ENCODE peak calls at places on chromosomes 5 and 9, in nine cellular contexts. One of them, this sample, is unnamed.

GRCh38 chr5:171965740-171966139 is 40.7 kb downstream of the FBXW11 start:
- DNase-seq in spleen: no peak
- DNase-seq in activated T-cell treated with anti-CD3 and anti-CD28 coated beads for 1 hour: no peak
- DNase-seq in activated CD4-positive, alpha-beta T cell treated with anti-CD3 and anti-CD28 coated beads, Interleukin-2, amount 50 U/mL, for 1 hour: no peak
- DNase-seq in caudate nucleus: no peak
- DNase-seq in EH: no peak
- DNase-seq in transverse colon: no peak
- DNase-seq in occipital lobe: no peak
- DNase-seq in left kidney: no peak
- DNase-seq in this sample: no peak

GRCh38 chr5:41369799-41370198 is 140.6 kb downstream of the PLCXD3 start:
- DNase-seq in spleen: no peak
- DNase-seq in activated CD4-positive, alpha-beta T cell treated with anti-CD3 and anti-CD28 coated beads, Interleukin-2, amount 50 U/mL, for 1 hour: no peak
- DNase-seq in transverse colon: no peak
- DNase-seq in activated T-cell treated with anti-CD3 and anti-CD28 coated beads for 1 hour: no peak
- DNase-seq in caudate nucleus: no peak
- DNase-seq in left kidney: no peak
- DNase-seq in occipital lobe: no peak
- DNase-seq in EH: no peak
- DNase-seq in this sample: no peak

GRCh38 chr5:96070625-96071246 is 109.1 kb upstream of the ELL2 start:
- DNase-seq in EH: no peak
- DNase-seq in caudate nucleus: no peak
- DNase-seq in activated T-cell treated with anti-CD3 and anti-CD28 coated beads for 1 hour: no peak
- DNase-seq in left kidney: no peak
- DNase-seq in occipital lobe: no peak
- DNase-seq in spleen: no peak
- DNase-seq in activated CD4-positive, alpha-beta T cell treated with anti-CD3 and anti-CD28 coated beads, Interleukin-2, amount 50 U/mL, for 1 hour: no peak
- DNase-seq in transverse colon: no peak
- DNase-seq in this sample: no peak

GRCh38 chr5:87385794-87386193 is 26.9 kb downstream of the CCNH start:
- DNase-seq in transverse colon: no peak
- DNase-seq in left kidney: no peak
- DNase-seq in activated T-cell treated with anti-CD3 and anti-CD28 coated beads for 1 hour: no peak
- DNase-seq in EH: no peak
- DNase-seq in activated CD4-positive, alpha-beta T cell treated with anti-CD3 and anti-CD28 coated beads, Interleukin-2, amount 50 U/mL, for 1 hour: no peak
- DNase-seq in spleen: no peak
- DNase-seq in occipital lobe: no peak
- DNase-seq in caudate nucleus: no peak
- DNase-seq in this sample: no peak

GRCh38 chr5:80825780-80826460 is 134.2 kb upstream of the RASGRF2 start:
- DNase-seq in activated T-cell treated with anti-CD3 and anti-CD28 coated beads for 1 hour: no peak
- DNase-seq in spleen: no peak
- DNase-seq in transverse colon: no peak
- DNase-seq in left kidney: no peak
- DNase-seq in caudate nucleus: no peak
- DNase-seq in activated CD4-positive, alpha-beta T cell treated with anti-CD3 and anti-CD28 coated beads, Interleukin-2, amount 50 U/mL, for 1 hour: no peak
- DNase-seq in occipital lobe: no peak
- DNase-seq in EH: peak; percentile 18
- DNase-seq in this sample: no peak

GRCh38 chr5:111063709-111064322 is 7.7 kb upstream of the TSLP start:
- DNase-seq in transverse colon: no peak
- DNase-seq in caudate nucleus: no peak
- DNase-seq in EH: peak; percentile 7
- DNase-seq in occipital lobe: no peak
- DNase-seq in activated T-cell treated with anti-CD3 and anti-CD28 coated beads for 1 hour: no peak
- DNase-seq in activated CD4-positive, alpha-beta T cell treated with anti-CD3 and anti-CD28 coated beads, Interleukin-2, amount 50 U/mL, for 1 hour: no peak
- DNase-seq in spleen: no peak
- DNase-seq in left kidney: peak; percentile 30
- DNase-seq in this sample: no peak

GRCh38 chr5:153513171-153513570 is 22.7 kb downstream of the GRIA1 start:
- DNase-seq in transverse colon: no peak
- DNase-seq in left kidney: no peak
- DNase-seq in occipital lobe: peak; percentile 68
- DNase-seq in activated T-cell treated with anti-CD3 and anti-CD28 coated beads for 1 hour: no peak
- DNase-seq in activated CD4-positive, alpha-beta T cell treated with anti-CD3 and anti-CD28 coated beads, Interleukin-2, amount 50 U/mL, for 1 hour: no peak
- DNase-seq in spleen: no peak
- DNase-seq in caudate nucleus: no peak
- DNase-seq in EH: peak; percentile 74
- DNase-seq in this sample: no peak

GRCh38 chr5:113038714-113039113 is 62.1 kb downstream of the DCP2 start:
- DNase-seq in caudate nucleus: no peak
- DNase-seq in left kidney: no peak
- DNase-seq in activated CD4-positive, alpha-beta T cell treated with anti-CD3 and anti-CD28 coated beads, Interleukin-2, amount 50 U/mL, for 1 hour: no peak
- DNase-seq in occipital lobe: no peak
- DNase-seq in activated T-cell treated with anti-CD3 and anti-CD28 coated beads for 1 hour: no peak
- DNase-seq in EH: peak; percentile 69
- DNase-seq in spleen: no peak
- DNase-seq in transverse colon: no peak
- DNase-seq in this sample: no peak

GRCh38 chr5:81233080-81233634 is at the start of gene CKMT2:
- DNase-seq in transverse colon: peak; percentile 57
- DNase-seq in occipital lobe: peak; percentile 24
- DNase-seq in EH: peak; percentile 15
- DNase-seq in spleen: peak; percentile 83
- DNase-seq in activated CD4-positive, alpha-beta T cell treated with anti-CD3 and anti-CD28 coated beads, Interleukin-2, amount 50 U/mL, for 1 hour: no peak
- DNase-seq in caudate nucleus: no peak
- DNase-seq in activated T-cell treated with anti-CD3 and anti-CD28 coated beads for 1 hour: no peak
- DNase-seq in left kidney: peak; percentile 90
- DNase-seq in this sample: peak; percentile 51

GRCh38 chr5:122982376-122982775 is 54.1 kb downstream of the PPIC start:
- DNase-seq in EH: no peak
- DNase-seq in caudate nucleus: no peak
- DNase-seq in transverse colon: no peak
- DNase-seq in occipital lobe: no peak
- DNase-seq in left kidney: no peak
- DNase-seq in spleen: no peak
- DNase-seq in activated CD4-positive, alpha-beta T cell treated with anti-CD3 and anti-CD28 coated beads, Interleukin-2, amount 50 U/mL, for 1 hour: no peak
- DNase-seq in activated T-cell treated with anti-CD3 and anti-CD28 coated beads for 1 hour: no peak
- DNase-seq in this sample: no peak

GRCh38 chr5:108521841-108522506 is 140.1 kb upstream of the FBXL17 start:
- DNase-seq in transverse colon: no peak
- DNase-seq in activated T-cell treated with anti-CD3 and anti-CD28 coated beads for 1 hour: no peak
- DNase-seq in spleen: no peak
- DNase-seq in activated CD4-positive, alpha-beta T cell treated with anti-CD3 and anti-CD28 coated beads, Interleukin-2, amount 50 U/mL, for 1 hour: no peak
- DNase-seq in occipital lobe: no peak
- DNase-seq in caudate nucleus: no peak
- DNase-seq in EH: peak; percentile 65
- DNase-seq in left kidney: peak; percentile 81
- DNase-seq in this sample: no peak

GRCh38 chr5:45411971-45412612 is 284.1 kb downstream of the HCN1 start:
- DNase-seq in activated CD4-positive, alpha-beta T cell treated with anti-CD3 and anti-CD28 coated beads, Interleukin-2, amount 50 U/mL, for 1 hour: no peak
- DNase-seq in transverse colon: no peak
- DNase-seq in EH: no peak
- DNase-seq in left kidney: no peak
- DNase-seq in occipital lobe: no peak
- DNase-seq in activated T-cell treated with anti-CD3 and anti-CD28 coated beads for 1 hour: no peak
- DNase-seq in spleen: no peak
- DNase-seq in caudate nucleus: no peak
- DNase-seq in this sample: no peak

GRCh38 chr9:132026932-132027585 is 52.6 kb downstream of the MED27 start:
- DNase-seq in caudate nucleus: no peak
- DNase-seq in activated CD4-positive, alpha-beta T cell treated with anti-CD3 and anti-CD28 coated beads, Interleukin-2, amount 50 U/mL, for 1 hour: no peak
- DNase-seq in occipital lobe: no peak
- DNase-seq in EH: peak; percentile 92
- DNase-seq in activated T-cell treated with anti-CD3 and anti-CD28 coated beads for 1 hour: no peak
- DNase-seq in left kidney: no peak
- DNase-seq in spleen: no peak
- DNase-seq in transverse colon: no peak
- DNase-seq in this sample: no peak

GRCh38 chr5:68260455-68260854 is 44.9 kb downstream of the PIK3R1 start:
- DNase-seq in occipital lobe: no peak
- DNase-seq in left kidney: no peak
- DNase-seq in transverse colon: no peak
- DNase-seq in EH: no peak
- DNase-seq in activated T-cell treated with anti-CD3 and anti-CD28 coated beads for 1 hour: no peak
- DNase-seq in activated CD4-positive, alpha-beta T cell treated with anti-CD3 and anti-CD28 coated beads, Interleukin-2, amount 50 U/mL, for 1 hour: no peak
- DNase-seq in spleen: no peak
- DNase-seq in caudate nucleus: no peak
- DNase-seq in this sample: no peak

GRCh38 chr9:91075279-91075678 is 273.7 kb downstream of the SYK start:
- DNase-seq in activated CD4-positive, alpha-beta T cell treated with anti-CD3 and anti-CD28 coated beads, Interleukin-2, amount 50 U/mL, for 1 hour: no peak
- DNase-seq in left kidney: no peak
- DNase-seq in occipital lobe: no peak
- DNase-seq in caudate nucleus: no peak
- DNase-seq in EH: peak; percentile 43
- DNase-seq in activated T-cell treated with anti-CD3 and anti-CD28 coated beads for 1 hour: no peak
- DNase-seq in transverse colon: no peak
- DNase-seq in spleen: no peak
- DNase-seq in this sample: no peak

GRCh38 chr9:91714020-91714721 is 235.9 kb downstream of the ROR2 start:
- DNase-seq in activated CD4-positive, alpha-beta T cell treated with anti-CD3 and anti-CD28 coated beads, Interleukin-2, amount 50 U/mL, for 1 hour: no peak
- DNase-seq in left kidney: peak; percentile 84
- DNase-seq in caudate nucleus: no peak
- DNase-seq in activated T-cell treated with anti-CD3 and anti-CD28 coated beads for 1 hour: no peak
- DNase-seq in EH: peak; percentile 11
- DNase-seq in spleen: peak; percentile 87
- DNase-seq in occipital lobe: peak; percentile 13
- DNase-seq in transverse colon: peak; percentile 78
- DNase-seq in this sample: no peak

GRCh38 chr5:4941957-4942830 is 197.9 kb upstream of the ADAMTS16 start:
- DNase-seq in transverse colon: no peak
- DNase-seq in EH: no peak
- DNase-seq in caudate nucleus: no peak
- DNase-seq in activated T-cell treated with anti-CD3 and anti-CD28 coated beads for 1 hour: no peak
- DNase-seq in occipital lobe: no peak
- DNase-seq in spleen: no peak
- DNase-seq in left kidney: peak; percentile 29
- DNase-seq in activated CD4-positive, alpha-beta T cell treated with anti-CD3 and anti-CD28 coated beads, Interleukin-2, amount 50 U/mL, for 1 hour: no peak
- DNase-seq in this sample: no peak

GRCh38 chr5:69331528-69332445 is 814 bp downstream of the CCDC125 start:
- DNase-seq in transverse colon: peak; percentile 57
- DNase-seq in EH: no peak
- DNase-seq in activated T-cell treated with anti-CD3 and anti-CD28 coated beads for 1 hour: no peak
- DNase-seq in activated CD4-positive, alpha-beta T cell treated with anti-CD3 and anti-CD28 coated beads, Interleukin-2, amount 50 U/mL, for 1 hour: no peak
- DNase-seq in occipital lobe: no peak
- DNase-seq in left kidney: peak; percentile 21
- DNase-seq in spleen: no peak
- DNase-seq in caudate nucleus: no peak
- DNase-seq in this sample: no peak

GRCh38 chr5:5364932-5365331 is 57.5 kb upstream of the ICE1 start:
- DNase-seq in left kidney: no peak
- DNase-seq in EH: no peak
- DNase-seq in spleen: no peak
- DNase-seq in activated T-cell treated with anti-CD3 and anti-CD28 coated beads for 1 hour: no peak
- DNase-seq in caudate nucleus: no peak
- DNase-seq in activated CD4-positive, alpha-beta T cell treated with anti-CD3 and anti-CD28 coated beads, Interleukin-2, amount 50 U/mL, for 1 hour: no peak
- DNase-seq in occipital lobe: no peak
- DNase-seq in transverse colon: no peak
- DNase-seq in this sample: no peak

GRCh38 chr9:118640836-118641557 is 728.2 kb downstream of the BRINP1 start:
- DNase-seq in spleen: no peak
- DNase-seq in transverse colon: no peak
- DNase-seq in EH: no peak
- DNase-seq in caudate nucleus: no peak
- DNase-seq in occipital lobe: no peak
- DNase-seq in activated T-cell treated with anti-CD3 and anti-CD28 coated beads for 1 hour: no peak
- DNase-seq in activated CD4-positive, alpha-beta T cell treated with anti-CD3 and anti-CD28 coated beads, Interleukin-2, amount 50 U/mL, for 1 hour: no peak
- DNase-seq in left kidney: no peak
- DNase-seq in this sample: no peak

GRCh38 chr9:124238546-124239140 is 19.1 kb upstream of the NEK6 start:
- DNase-seq in activated T-cell treated with anti-CD3 and anti-CD28 coated beads for 1 hour: no peak
- DNase-seq in spleen: no peak
- DNase-seq in occipital lobe: no peak
- DNase-seq in transverse colon: no peak
- DNase-seq in left kidney: no peak
- DNase-seq in caudate nucleus: no peak
- DNase-seq in EH: no peak
- DNase-seq in activated CD4-positive, alpha-beta T cell treated with anti-CD3 and anti-CD28 coated beads, Interleukin-2, amount 50 U/mL, for 1 hour: no peak
- DNase-seq in this sample: no peak

GRCh38 chr9:12973702-12974101 is 198.9 kb downstream of the LURAP1L start:
- DNase-seq in activated T-cell treated with anti-CD3 and anti-CD28 coated beads for 1 hour: no peak
- DNase-seq in activated CD4-positive, alpha-beta T cell treated with anti-CD3 and anti-CD28 coated beads, Interleukin-2, amount 50 U/mL, for 1 hour: no peak
- DNase-seq in spleen: no peak
- DNase-seq in caudate nucleus: no peak
- DNase-seq in occipital lobe: no peak
- DNase-seq in EH: no peak
- DNase-seq in left kidney: no peak
- DNase-seq in transverse colon: no peak
- DNase-seq in this sample: no peak

GRCh38 chr9:68844623-68845612 is 139.9 kb downstream of the PIP5K1B start:
- DNase-seq in transverse colon: peak; percentile 51
- DNase-seq in left kidney: peak; percentile 71
- DNase-seq in caudate nucleus: no peak
- DNase-seq in occipital lobe: no peak
- DNase-seq in activated CD4-positive, alpha-beta T cell treated with anti-CD3 and anti-CD28 coated beads, Interleukin-2, amount 50 U/mL, for 1 hour: no peak
- DNase-seq in activated T-cell treated with anti-CD3 and anti-CD28 coated beads for 1 hour: no peak
- DNase-seq in EH: peak; percentile 26
- DNase-seq in spleen: no peak
- DNase-seq in this sample: peak; percentile 44

GRCh38 chr5:68534131-68534940 is 318.8 kb downstream of the PIK3R1 start:
- DNase-seq in EH: peak; percentile 61
- DNase-seq in caudate nucleus: no peak
- DNase-seq in left kidney: peak; percentile 52
- DNase-seq in activated CD4-positive, alpha-beta T cell treated with anti-CD3 and anti-CD28 coated beads, Interleukin-2, amount 50 U/mL, for 1 hour: no peak
- DNase-seq in activated T-cell treated with anti-CD3 and anti-CD28 coated beads for 1 hour: no peak
- DNase-seq in occipital lobe: peak; percentile 78
- DNase-seq in transverse colon: peak; percentile 10
- DNase-seq in spleen: no peak
- DNase-seq in this sample: no peak

GRCh38 chr5:37696190-37697021 is 143.4 kb downstream of the GDNF start:
- DNase-seq in left kidney: no peak
- DNase-seq in activated T-cell treated with anti-CD3 and anti-CD28 coated beads for 1 hour: no peak
- DNase-seq in transverse colon: no peak
- DNase-seq in caudate nucleus: no peak
- DNase-seq in EH: peak; percentile 58
- DNase-seq in spleen: no peak
- DNase-seq in activated CD4-positive, alpha-beta T cell treated with anti-CD3 and anti-CD28 coated beads, Interleukin-2, amount 50 U/mL, for 1 hour: no peak
- DNase-seq in occipital lobe: no peak
- DNase-seq in this sample: no peak

GRCh38 chr9:136107155-136107952 is 11.3 kb downstream of the TMEM250 start:
- DNase-seq in transverse colon: peak; percentile 82
- DNase-seq in left kidney: no peak
- DNase-seq in activated T-cell treated with anti-CD3 and anti-CD28 coated beads for 1 hour: no peak
- DNase-seq in activated CD4-positive, alpha-beta T cell treated with anti-CD3 and anti-CD28 coated beads, Interleukin-2, amount 50 U/mL, for 1 hour: peak; percentile 23
- DNase-seq in EH: no peak
- DNase-seq in occipital lobe: no peak
- DNase-seq in spleen: peak; percentile 92
- DNase-seq in caudate nucleus: no peak
- DNase-seq in this sample: no peak

GRCh38 chr9:15570769-15571168 is 17.9 kb downstream of the CCDC171 start:
- DNase-seq in occipital lobe: no peak
- DNase-seq in activated CD4-positive, alpha-beta T cell treated with anti-CD3 and anti-CD28 coated beads, Interleukin-2, amount 50 U/mL, for 1 hour: no peak
- DNase-seq in EH: no peak
- DNase-seq in activated T-cell treated with anti-CD3 and anti-CD28 coated beads for 1 hour: no peak
- DNase-seq in transverse colon: no peak
- DNase-seq in caudate nucleus: no peak
- DNase-seq in spleen: no peak
- DNase-seq in left kidney: no peak
- DNase-seq in this sample: no peak

GRCh38 chr9:21336467-21336866 is 1.3 kb upstream of the KLHL9 start:
- DNase-seq in transverse colon: no peak
- DNase-seq in spleen: no peak
- DNase-seq in activated CD4-positive, alpha-beta T cell treated with anti-CD3 and anti-CD28 coated beads, Interleukin-2, amount 50 U/mL, for 1 hour: no peak
- DNase-seq in caudate nucleus: no peak
- DNase-seq in activated T-cell treated with anti-CD3 and anti-CD28 coated beads for 1 hour: no peak
- DNase-seq in left kidney: no peak
- DNase-seq in occipital lobe: no peak
- DNase-seq in EH: no peak
- DNase-seq in this sample: no peak

GRCh38 chr5:179375966-179376365 is 30.7 kb upstream of the ADAMTS2 start:
- DNase-seq in left kidney: no peak
- DNase-seq in activated T-cell treated with anti-CD3 and anti-CD28 coated beads for 1 hour: no peak
- DNase-seq in transverse colon: no peak
- DNase-seq in caudate nucleus: no peak
- DNase-seq in activated CD4-positive, alpha-beta T cell treated with anti-CD3 and anti-CD28 coated beads, Interleukin-2, amount 50 U/mL, for 1 hour: no peak
- DNase-seq in occipital lobe: no peak
- DNase-seq in spleen: no peak
- DNase-seq in EH: no peak
- DNase-seq in this sample: no peak

GRCh38 chr9:134459573-134459972 is 133.3 kb downstream of the RXRA start:
- DNase-seq in EH: no peak
- DNase-seq in left kidney: no peak
- DNase-seq in caudate nucleus: no peak
- DNase-seq in activated T-cell treated with anti-CD3 and anti-CD28 coated beads for 1 hour: no peak
- DNase-seq in occipital lobe: no peak
- DNase-seq in activated CD4-positive, alpha-beta T cell treated with anti-CD3 and anti-CD28 coated beads, Interleukin-2, amount 50 U/mL, for 1 hour: no peak
- DNase-seq in transverse colon: no peak
- DNase-seq in spleen: no peak
- DNase-seq in this sample: no peak

GRCh38 chr9:107638922-107639321 is 149.4 kb upstream of the KLF4 start:
- DNase-seq in activated CD4-positive, alpha-beta T cell treated with anti-CD3 and anti-CD28 coated beads, Interleukin-2, amount 50 U/mL, for 1 hour: no peak
- DNase-seq in spleen: no peak
- DNase-seq in transverse colon: peak; percentile 88
- DNase-seq in EH: peak; percentile 74
- DNase-seq in activated T-cell treated with anti-CD3 and anti-CD28 coated beads for 1 hour: no peak
- DNase-seq in occipital lobe: no peak
- DNase-seq in caudate nucleus: no peak
- DNase-seq in left kidney: peak; percentile 73
- DNase-seq in this sample: no peak